ENCODE peak calls at places on chromosomes 3 and 15, in four cellular contexts. A is HL-60, I is K562, U is GM12878. K is an unnamed sample.

GRCh38 chr3:184360834-184361531 is 422 bp downstream of the CLCN2 start:
- DNase-seq in A (no peak), I (no peak), U (no peak), K (no peak)

GRCh38 chr3:192848371-192849233 is 69.1 kb downstream of the MB21D2 start:
- DNase-seq in U (peak), A (no peak), I (no peak), K (no peak)

GRCh38 chr3:32421991-32422859 is 30.6 kb downstream of the CMTM7 start:
- DNase-seq in U (no peak), A (peak), I (no peak), K (no peak)

GRCh38 chr15:40084657-40085056 is 24.0 kb downstream of the BMF start:
- DNase-seq in I (no peak), A (no peak), U (no peak), K (no peak)

GRCh38 chr3:57164217-57164605 is 942 bp downstream of the IL17RD start:
- DNase-seq in U (no peak), A (no peak), I (no peak), K (no peak)

GRCh38 chr3:158727499-158728377 is 4.5 kb downstream of the RARRES1 start:
- DNase-seq in U (peak), A (peak), I (peak), K (peak)

GRCh38 chr15:63896336-63897115 is 62.8 kb upstream of the HERC1 start:
- DNase-seq in I (peak), A (peak), U (peak), K (peak)

GRCh38 chr15:29268706-29269484 is 727 bp downstream of the NSMCE3 start:
- DNase-seq in U (peak), I (peak), A (peak), K (no peak)

GRCh38 chr3:51773529-51773928 is 5.5 kb downstream of the IQCF6 start:
- DNase-seq in I (no peak), U (no peak), A (no peak), K (no peak)

DNA sequence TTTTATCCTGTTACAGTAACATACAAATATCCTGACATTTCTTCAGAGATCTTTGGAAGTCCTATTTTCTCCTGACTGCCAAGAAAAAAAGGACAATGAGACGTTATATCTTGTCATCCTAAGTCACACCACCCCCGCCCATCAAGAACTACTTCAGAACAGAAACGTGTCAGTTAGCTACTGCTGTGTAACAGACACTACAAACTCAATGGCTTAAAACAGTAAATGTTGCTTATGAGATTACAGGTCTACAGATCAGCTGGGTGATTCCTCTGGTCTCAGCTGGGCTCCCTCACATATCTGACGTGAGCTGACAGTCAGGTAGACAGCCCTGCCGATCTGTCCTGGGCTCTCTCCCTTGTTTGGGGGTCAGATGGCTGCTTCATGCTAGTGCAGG is 20.5 kb upstream of the CCDC174 start:
- DNase-seq in A (no peak), U (no peak), I (no peak), K (no peak)
- TF ChIP-seq SPI1 in A (no peak), U (no peak), I (no peak), K (no peak)

DNA sequence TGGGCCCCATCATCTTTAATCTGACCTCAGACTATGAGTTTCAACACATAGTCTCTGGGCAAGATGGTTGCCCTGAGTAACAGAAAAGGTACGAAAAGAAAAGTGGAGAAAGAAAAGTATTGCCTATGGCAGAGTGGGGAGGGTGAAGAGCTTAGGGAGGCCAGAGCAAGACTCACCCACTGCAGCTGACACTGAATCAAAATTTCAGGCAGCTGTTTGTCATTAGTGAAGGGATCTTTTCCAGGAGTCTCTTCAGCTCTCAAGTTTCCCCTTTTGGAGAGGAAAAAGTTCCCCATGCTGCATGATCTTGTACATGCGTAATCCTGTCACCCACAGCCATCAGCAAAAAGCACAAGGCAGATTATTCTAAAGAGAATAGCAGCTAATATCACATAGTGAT is 616.9 kb upstream of the GBE1 start:
- DNase-seq in A (no peak), I (no peak), U (no peak), K (no peak)
- TF ChIP-seq SPI1 in A (no peak), I (no peak), U (no peak), K (no peak)

GRCh38 chr15:38904298-38904697 is 339.7 kb upstream of the RASGRP1 start:
- DNase-seq in A (no peak), U (no peak), I (no peak), K (no peak)

DNA sequence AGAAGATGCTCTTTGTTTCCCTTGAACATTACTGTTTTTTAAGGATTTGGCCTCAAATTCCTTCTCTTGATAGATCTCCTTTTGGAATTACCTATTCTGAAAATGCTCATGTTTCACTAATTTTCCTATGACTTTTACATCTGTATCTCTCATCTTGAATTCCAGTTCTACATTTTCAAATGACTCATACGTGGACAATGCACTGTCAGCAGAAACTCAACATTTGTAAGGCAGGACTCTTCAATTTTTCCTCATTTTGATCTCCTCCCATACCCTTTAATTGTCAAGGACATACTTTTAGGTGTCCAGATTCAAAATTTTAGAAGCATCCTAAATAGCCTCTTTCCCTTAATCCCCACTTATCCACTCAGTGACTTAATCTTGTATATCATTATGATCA is 341.0 kb upstream of the RASGRP1 start:
- DNase-seq in U (no peak), A (no peak), I (no peak), K (no peak)
- TF ChIP-seq SPI1 in U (no peak), A (no peak), I (no peak), K (no peak)

DNA sequence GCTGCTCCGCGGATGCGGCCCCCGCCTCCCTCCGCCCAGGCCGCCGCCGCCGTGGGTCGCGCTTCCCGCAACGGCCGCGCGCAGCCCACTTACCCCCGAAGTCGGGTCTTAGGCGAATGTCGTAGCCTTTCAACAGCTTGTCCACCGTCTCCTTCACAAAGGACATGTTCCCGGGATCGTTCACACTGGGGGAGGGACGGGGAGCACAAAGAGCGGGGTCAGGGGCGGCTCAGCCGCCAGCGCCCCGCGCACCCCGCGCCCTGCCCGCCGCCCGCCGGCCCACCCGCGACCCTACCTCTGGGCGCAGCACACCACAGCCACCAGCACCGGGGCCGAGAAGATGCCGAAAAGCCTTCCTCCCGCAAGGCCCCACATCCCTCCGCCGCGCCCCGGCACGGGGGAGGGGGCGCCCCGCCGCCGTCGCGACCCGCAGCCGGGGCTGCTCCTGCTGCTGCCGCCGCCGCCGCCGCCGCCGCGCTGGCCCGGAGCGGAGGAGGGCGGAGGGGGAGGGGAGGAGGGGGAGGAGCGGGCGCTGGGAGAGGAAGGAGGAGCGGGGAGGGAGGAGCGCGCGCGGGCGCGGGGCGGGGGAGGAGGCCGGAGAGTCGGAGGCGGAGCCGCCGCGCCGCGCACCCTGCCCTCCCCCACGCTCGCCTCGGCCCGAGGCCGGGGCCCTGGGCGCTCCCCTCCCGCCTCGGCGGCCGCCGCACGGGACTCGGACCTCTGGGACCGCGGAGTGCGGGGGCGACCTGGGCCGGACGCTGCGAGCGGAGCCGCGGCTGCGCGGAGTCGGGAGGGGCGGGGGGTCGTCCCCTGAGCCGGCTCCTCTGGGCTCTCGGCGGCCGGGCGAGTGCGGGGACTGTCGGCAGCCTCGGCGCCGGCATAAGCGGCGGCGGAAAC is at the start of gene GABRB3:
- DNase-seq in I (no peak), A (no peak), U (no peak), K (no peak)
- TF ChIP-seq SPI1 in I (no peak), A (no peak), U (no peak), K (no peak)

DNA sequence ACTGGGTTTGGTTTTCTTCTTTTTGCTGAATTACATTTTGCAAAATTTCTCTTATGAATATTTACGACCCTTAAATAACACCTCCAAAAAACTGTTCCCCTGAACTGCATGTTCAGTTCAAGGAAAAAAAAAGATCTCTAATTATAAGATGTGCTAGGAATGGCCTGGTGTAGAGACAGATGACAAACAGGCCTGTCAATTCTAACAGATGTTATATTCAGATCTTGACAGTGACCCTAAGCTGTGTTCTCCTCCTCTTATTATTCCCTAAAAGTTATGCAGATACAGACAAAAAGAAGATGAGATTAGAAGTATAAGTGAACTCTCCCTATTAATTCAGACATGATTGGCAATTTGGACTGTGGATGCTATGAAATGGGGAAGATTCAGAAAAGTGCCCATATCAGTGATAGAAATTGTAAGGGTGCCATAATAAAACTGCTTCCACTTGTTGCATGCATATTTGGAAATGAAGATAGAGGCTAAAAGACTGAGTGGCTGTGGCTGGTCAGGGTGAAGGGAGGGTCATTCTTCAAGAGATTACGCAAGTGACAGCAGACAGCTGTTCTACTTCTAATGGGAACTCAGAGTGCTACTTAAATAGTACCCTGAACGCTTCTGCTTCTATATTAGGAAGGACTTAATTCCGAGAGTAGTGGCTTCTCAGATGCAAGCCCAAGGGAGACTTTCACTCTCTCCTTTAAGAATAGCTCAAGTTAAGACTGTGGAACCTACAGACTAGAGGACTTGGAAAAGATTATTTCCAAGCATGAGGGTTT is 75.5 kb downstream of the ADAMTS9 start:
- DNase-seq in A (no peak), I (no peak), U (no peak), K (no peak)
- TF ChIP-seq SPI1 in A (no peak), I (no peak), U (no peak), K (no peak)

GRCh38 chr15:101173233-101174119 is 78.4 kb downstream of the CHSY1 start:
- DNase-seq in U (no peak), A (no peak), I (no peak), K (no peak)
- TF ChIP-seq SPI1 in U (no peak), A (no peak), I (no peak), K (no peak)

GRCh38 chr3:151459360-151459759 is 1.5 kb downstream of the IGSF10 start:
- DNase-seq in I (no peak), A (no peak), U (no peak), K (no peak)

GRCh38 chr3:151456065-151456464 is 4.8 kb downstream of the IGSF10 start:
- DNase-seq in A (no peak), U (no peak), I (no peak), K (no peak)

GRCh38 chr3:151460240-151460639 is 621 bp downstream of the IGSF10 start:
- DNase-seq in I (no peak), A (no peak), U (no peak), K (no peak)

GRCh38 chr3:151462278-151462779 is 1.5 kb upstream of the IGSF10 start:
- DNase-seq in I (no peak), A (no peak), U (no peak), K (no peak)

GRCh38 chr3:151460774-151461450 is at the start of gene IGSF10:
- DNase-seq in A (no peak), U (no peak), I (peak), K (no peak)
- TF ChIP-seq SPI1 in A (no peak), U (no peak), I (no peak), K (no peak)

DNA sequence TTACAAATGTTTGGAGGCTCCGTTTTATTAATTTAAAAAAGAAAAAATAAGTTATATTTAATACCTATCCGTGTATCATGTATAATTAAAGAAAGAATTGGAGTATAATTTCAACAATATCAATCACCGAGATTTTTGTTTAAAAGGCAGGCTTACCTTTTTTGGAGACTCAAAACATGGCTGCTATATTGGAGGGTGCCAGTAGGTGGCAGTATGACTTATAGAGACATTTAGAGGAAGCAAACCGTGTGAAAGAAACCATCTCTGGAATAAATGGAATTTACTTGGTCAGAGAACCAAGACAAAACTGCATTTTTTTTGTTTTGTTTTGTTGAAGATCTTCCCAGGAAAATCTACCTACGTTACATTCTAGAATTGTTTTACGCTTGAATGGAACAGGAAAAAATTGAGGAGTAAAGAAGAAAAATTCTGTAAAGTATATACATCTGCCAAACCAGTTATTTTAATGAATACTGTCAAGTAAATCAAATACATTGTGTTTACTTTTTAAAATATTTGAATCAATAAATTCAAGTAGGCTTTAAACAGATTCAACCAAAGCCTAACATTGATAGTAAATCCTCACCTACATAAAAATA is 802.6 kb upstream of the ALCAM start:
- DNase-seq in I (peak), A (peak), U (no peak), K (no peak)
- TF ChIP-seq SPI1 in I (no peak), A (no peak), U (no peak), K (no peak)

GRCh38 chr15:25775317-25775912 is 87.7 kb downstream of the ATP10A start:
- DNase-seq in A (no peak), U (peak), I (no peak), K (no peak)

GRCh38 chr15:25774871-25775270 is 88.3 kb downstream of the ATP10A start:
- DNase-seq in U (no peak), I (no peak), A (no peak), K (no peak)

GRCh38 chr15:25772500-25772899 is 90.6 kb downstream of the ATP10A start:
- DNase-seq in U (no peak), A (no peak), I (no peak), K (no peak)

GRCh38 chr15:25770618-25771369 is 92.3 kb downstream of the ATP10A start:
- DNase-seq in I (no peak), U (no peak), A (no peak), K (no peak)

DNA sequence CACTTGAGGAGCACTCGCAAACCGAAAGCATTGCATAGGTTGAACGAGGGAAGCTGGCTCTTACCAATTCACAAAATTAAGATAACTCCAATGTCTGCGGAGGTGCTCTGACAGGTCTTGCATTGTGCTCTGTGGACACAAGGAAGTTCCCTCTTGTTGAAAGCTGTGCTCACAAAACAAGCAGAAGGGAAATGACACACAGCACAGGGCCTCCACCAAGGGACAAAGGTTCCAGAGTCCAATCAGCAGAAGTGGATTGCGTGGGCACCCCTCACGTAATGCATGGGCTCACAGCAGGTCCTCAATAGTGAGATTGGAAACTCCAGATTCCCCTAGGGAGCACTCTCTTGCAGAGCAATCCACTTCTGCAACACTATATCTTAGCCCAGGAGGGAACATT is 89.9 kb downstream of the ATP10A start:
- DNase-seq in U (no peak), I (no peak), A (no peak), K (no peak)
- TF ChIP-seq SPI1 in U (no peak), I (no peak), A (no peak), K (no peak)